ENCODE peak calls at places on chromosomes 12 and 14, in five cellular contexts. G is stomach, E is GM12891, F is GM12892, N is prostate gland. W is an unnamed sample.

GRCh38 chr14:36506732-36507614 is 13.1 kb downstream of the NKX2-1 start:
- DNase-seq in E (no peak), N (no peak), F (no peak), G (no peak), W (no peak)

GRCh38 chr14:55117816-55118441 is 11.1 kb upstream of the LGALS3 start:
- DNase-seq in F (no peak), G (no peak), N (peak), E (no peak), W (no peak)

GRCh38 chr12:130816055-130816454 is 23.0 kb downstream of the STX2 start:
- DNase-seq in F (no peak), G (no peak), N (no peak), E (no peak), W (no peak)

GRCh38 chr12:71415336-71416231 is 24.0 kb upstream of the LGR5 start:
- DNase-seq in F (no peak), G (no peak), E (no peak), N (peak), W (no peak)

GRCh38 chr14:94051115-94051514 is 25.0 kb downstream of the OTUB2 start:
- DNase-seq in F (no peak), E (no peak), G (peak), N (peak), W (peak)

GRCh38 chr14:92959189-92959531 is 36.2 kb downstream of the CHGA start:
- DNase-seq in F (no peak), E (no peak), G (no peak), N (no peak), W (no peak)

GRCh38 chr14:105860615-105861580 is 334.5 kb downstream of the TMEM121 start:
- DNase-seq in N (no peak), F (no peak), G (peak), E (peak), W (no peak)

GRCh38 chr14:99064262-99064954 is 207.6 kb downstream of the BCL11B start:
- DNase-seq in F (no peak), N (no peak), G (no peak), E (no peak), W (no peak)

GRCh38 chr14:100285021-100285912 is 21.0 kb downstream of the SLC25A29 start:
- DNase-seq in F (peak), G (peak), E (peak), N (peak), W (no peak)

GRCh38 chr12:123889000-123889399 is 83.6 kb downstream of the CCDC92 start:
- DNase-seq in E (no peak), N (no peak), F (no peak), G (no peak), W (no peak)

GRCh38 chr14:72792051-72792788 is 101.7 kb downstream of the DPF3 start:
- DNase-seq in F (no peak), G (no peak), N (no peak), E (no peak), W (no peak)

GRCh38 chr12:121990692-121991603 is 30.7 kb upstream of the BCL7A start:
- DNase-seq in G (no peak), N (no peak), F (no peak), E (peak), W (no peak)

GRCh38 chr12:127570793-127571360 is 696.1 kb upstream of the TMEM132C start:
- DNase-seq in G (no peak), F (no peak), N (no peak), E (no peak), W (no peak)

GRCh38 chr12:82481954-82482353 is 123.6 kb downstream of the METTL25 start:
- DNase-seq in G (no peak), F (no peak), E (no peak), N (no peak), W (no peak)

GRCh38 chr12:86456241-86456640 is 200.1 kb upstream of the MGAT4C start:
- DNase-seq in G (no peak), E (no peak), N (no peak), F (no peak), W (no peak)

GRCh38 chr14:96536807-96537206 is 34.6 kb downstream of the PAPOLA start:
- DNase-seq in N (no peak), F (no peak), E (no peak), G (no peak), W (no peak)

GRCh38 chr14:33943081-33943480 is 7.8 kb downstream of the EGLN3 start:
- DNase-seq in N (peak), F (no peak), E (no peak), G (peak), W (no peak)

GRCh38 chr14:90599748-90600507 is 203.1 kb downstream of the CALM1 start:
- DNase-seq in N (peak), G (no peak), F (no peak), E (no peak), W (no peak)

DNA sequence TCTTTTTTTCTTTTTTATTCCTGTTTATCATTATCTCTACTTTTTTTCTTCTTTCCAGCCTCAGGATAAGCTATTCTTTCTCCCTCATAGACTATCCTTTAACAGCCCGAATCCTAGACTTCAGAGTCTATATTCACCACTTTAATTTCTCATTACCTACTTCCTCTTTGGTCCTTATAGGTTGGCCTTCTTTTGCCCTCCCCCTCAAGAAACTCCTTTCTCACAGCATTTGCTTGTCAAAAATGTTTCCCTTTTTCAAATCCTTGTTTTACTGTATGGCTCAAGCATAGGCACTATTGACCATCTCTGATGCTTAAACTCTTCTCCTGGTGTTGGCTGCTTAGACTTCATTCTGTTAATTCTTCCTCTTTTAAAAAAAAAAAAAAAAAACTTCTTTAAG is 52.5 kb downstream of the KIAA0586 start:
- DNase-seq in F (no peak), E (no peak), G (no peak), N (no peak), W (no peak)
- TF ChIP-seq POLR2AphosphoS5 in F (no peak), E (no peak), G (no peak), N (no peak), W (no peak)

GRCh38 chr14:23406725-23407355 is 1.2 kb downstream of the MYH6 start:
- DNase-seq in F (no peak), G (no peak), E (no peak), N (no peak), W (no peak)

GRCh38 chr14:23409966-23410635 is 2.0 kb upstream of the MYH6 start:
- DNase-seq in G (no peak), F (no peak), E (no peak), N (no peak), W (no peak)

GRCh38 chr14:23409475-23409874 is 1.4 kb upstream of the MYH6 start:
- DNase-seq in G (no peak), F (peak), E (peak), N (no peak), W (no peak)

GRCh38 chr14:23407516-23408306 is at the start of gene MYH6:
- DNase-seq in N (no peak), G (no peak), E (no peak), F (no peak), W (no peak)

DNA sequence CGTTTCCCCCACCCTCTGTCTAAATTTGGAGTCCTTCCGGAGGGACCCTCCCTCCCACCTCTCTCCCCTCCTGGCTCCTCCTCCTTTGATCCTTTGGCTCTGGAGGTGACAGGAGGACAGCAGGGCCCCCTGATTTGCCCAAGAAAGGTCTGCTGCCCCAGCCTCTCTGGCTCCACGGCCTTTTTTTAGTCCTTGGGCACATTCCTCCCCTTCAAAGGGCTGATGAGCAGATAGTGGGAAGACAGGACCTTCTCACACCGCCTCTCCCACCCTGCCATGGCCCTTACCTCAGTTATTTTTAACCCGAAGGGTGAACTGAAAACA is 196 bp upstream of the MYH6 start:
- DNase-seq in N (no peak), F (no peak), E (no peak), G (no peak), W (no peak)
- TF ChIP-seq POLR2A in N (no peak), F (no peak), E (no peak), G (no peak), W (no peak)

GRCh38 chr12:75859868-75860267 is 171.7 kb downstream of the PHLDA1 start:
- DNase-seq in N (no peak), F (no peak), E (no peak), G (no peak), W (no peak)

GRCh38 chr12:75863475-75863874 is 168.1 kb downstream of the PHLDA1 start:
- DNase-seq in E (no peak), N (no peak), G (no peak), F (no peak), W (no peak)

GRCh38 chr12:75868501-75868900 is 163.1 kb downstream of the PHLDA1 start:
- DNase-seq in N (peak), F (no peak), G (no peak), E (no peak), W (no peak)

GRCh38 chr12:75865315-75865714 is 166.3 kb downstream of the PHLDA1 start:
- DNase-seq in F (no peak), G (no peak), N (no peak), E (no peak), W (no peak)

DNA sequence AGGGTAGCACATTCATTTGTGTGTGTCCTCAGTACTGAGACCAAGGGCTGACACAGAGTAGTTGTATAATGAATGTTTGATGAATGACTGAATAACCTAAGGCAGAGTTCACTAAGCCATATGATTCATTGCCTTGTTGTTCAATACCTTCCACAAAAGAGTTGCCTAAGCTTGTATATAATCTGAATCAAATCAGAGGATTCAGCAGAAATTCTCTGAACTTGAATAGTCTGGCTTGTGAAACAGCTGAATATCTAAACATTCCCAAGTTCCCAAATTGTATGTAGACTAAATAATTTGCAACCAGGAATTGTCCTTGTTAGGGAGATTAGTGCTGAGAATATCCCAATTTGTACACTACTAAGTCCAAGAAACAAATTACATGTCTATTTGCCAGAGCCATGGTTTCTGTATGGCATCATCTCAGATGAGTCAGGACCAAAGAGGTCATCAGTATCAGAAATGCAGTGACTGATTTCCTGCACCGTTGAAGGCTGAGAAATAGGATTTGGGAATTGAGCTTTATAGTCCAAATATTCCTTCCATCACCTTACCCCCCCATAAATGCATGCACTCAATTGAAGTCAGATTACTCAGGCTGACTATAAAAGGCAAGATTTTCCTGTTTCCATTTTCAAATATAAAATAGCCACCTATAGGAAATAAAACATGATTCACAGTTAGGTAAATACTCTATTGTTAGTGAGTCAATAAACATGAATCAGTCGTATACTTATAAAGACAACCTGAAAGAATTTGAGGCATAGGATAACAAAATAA is 168.7 kb downstream of the PHLDA1 start:
- DNase-seq in F (no peak), N (no peak), G (no peak), E (no peak), W (no peak)
- TF ChIP-seq POLR2AphosphoS5 in F (no peak), N (no peak), G (no peak), E (no peak), W (no peak)

GRCh38 chr12:94459773-94460593 is at the start of gene CEP83:
- DNase-seq in N (peak), G (peak), E (peak), F (peak), W (peak)
- TF ChIP-seq POLR2A in N (peak), G (no peak), E (peak), F (peak), W (peak)

DNA sequence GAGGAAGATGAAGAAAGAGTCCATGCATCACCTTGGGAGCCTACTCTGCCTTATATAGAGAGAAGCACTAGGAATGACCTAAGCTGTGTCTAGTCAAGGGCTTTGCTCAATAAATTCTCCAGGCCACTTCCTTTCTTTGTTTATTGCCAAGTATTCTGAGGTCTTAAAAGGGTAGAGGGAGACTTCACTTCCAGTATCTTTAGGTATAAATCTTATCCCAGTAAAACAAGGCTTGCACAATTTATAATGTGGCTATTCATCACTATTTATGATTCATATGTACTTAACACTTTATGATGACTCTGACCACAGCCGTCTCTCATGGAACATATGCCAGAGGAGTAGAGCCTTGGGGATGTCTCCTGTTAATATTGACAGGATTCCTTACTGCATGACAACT is 85.1 kb upstream of the ARHGAP5 start:
- DNase-seq in E (no peak), G (no peak), N (no peak), F (no peak), W (no peak)
- TF ChIP-seq POLR2AphosphoS5 in E (no peak), G (no peak), N (no peak), F (no peak), W (no peak)